ENCODE peak calls at places on chromosomes 5 and 9, in five cellular contexts. C is effector memory CD4-positive, alpha-beta T cell; P is heart right ventricle; T is colonic mucosa; F is lower lobe of right lung. Z is an unnamed sample. For H3K9me3, the result is how much of the 10 kb centered on the place peaks cover.

GRCh38 chr5:62931551-62931950 is 352.9 kb downstream of the LRRC70 start:
- DNase-seq in C (no peak), P (no peak), T (no peak), F (no peak), Z (no peak)

GRCh38 chr5:149849990-149850910 is 94.3 kb downstream of the PDE6A start:
- DNase-seq in C (no peak), P (no peak), T (peak), F (no peak), Z (no peak)

GRCh38 chr5:78533356-78533755 is 115.2 kb downstream of the LHFPL2 start:
- DNase-seq in C (no peak), P (no peak), T (no peak), F (no peak), Z (no peak)

GRCh38 chr5:122413722-122414121 is 101.7 kb downstream of the SNCAIP start:
- DNase-seq in C (no peak), P (no peak), T (no peak), F (no peak), Z (no peak)

GRCh38 chr9:121744002-121744686 is 92.7 kb downstream of the DAB2IP start:
- DNase-seq in C (no peak), P (peak), T (peak), F (no peak), Z (no peak)

GRCh38 chr5:16976625-16977008 is 40.5 kb upstream of the MYO10 start:
- DNase-seq in C (no peak), P (no peak), T (no peak), F (no peak), Z (no peak)

GRCh38 chr5:179886190-179886589 is 21.5 kb downstream of the TBC1D9B start:
- DNase-seq in C (no peak), P (no peak), T (no peak), F (no peak), Z (no peak)

GRCh38 chr5:133365326-133365725 is 247.0 kb downstream of the FSTL4 start:
- DNase-seq in C (no peak), P (no peak), T (no peak), F (no peak), Z (no peak)

GRCh38 chr5:133247881-133248642 is 196.2 kb downstream of the HSPA4 start:
- DNase-seq in C (no peak), P (no peak), T (peak), F (peak), Z (no peak)

GRCh38 chr5:151315998-151316597 is 12.5 kb upstream of the SLC36A3 start:
- DNase-seq in C (no peak), P (peak), T (peak), F (peak), Z (peak)

GRCh38 chr9:27664136-27664819 is 91.0 kb upstream of the C9orf72 start:
- DNase-seq in C (no peak), P (no peak), T (peak), F (no peak), Z (no peak)

GRCh38 chr9:128494108-128494742 is 10.3 kb upstream of the GLE1 start:
- DNase-seq in C (no peak), P (peak), T (peak), F (peak), Z (no peak)

GRCh38 chr5:141933151-141933550 is 9.5 kb downstream of the DELE1 start:
- DNase-seq in C (no peak), P (no peak), T (no peak), F (no peak), Z (no peak)

GRCh38 chr9:127396253-127396807 is 639 bp upstream of the SLC2A8 start:
- DNase-seq in C (no peak), P (no peak), T (no peak), F (no peak), Z (no peak)

GRCh38 chr5:161686881-161687280 is 1.4 kb downstream of the GABRA6 start:
- DNase-seq in C (no peak), P (no peak), T (no peak), F (no peak), Z (no peak)

GRCh38 chr5:37738057-37738691 is 101.7 kb downstream of the GDNF start:
- DNase-seq in C (no peak), P (no peak), T (no peak), F (no peak), Z (peak)

GRCh38 chr5:17803976-17804375 is 169.7 kb downstream of the TAF11L14 start:
- DNase-seq in C (no peak), P (no peak), T (no peak), F (no peak), Z (no peak)

GRCh38 chr5:73648490-73648889 is 22.5 kb downstream of the ARHGEF28 start:
- DNase-seq in C (no peak), P (no peak), T (no peak), F (no peak), Z (no peak)

GRCh38 chr5:53069626-53070025 is 39.9 kb downstream of the MOCS2 start:
- DNase-seq in C (no peak), P (no peak), T (no peak), F (no peak), Z (no peak)

GRCh38 chr9:89519393-89519805 is 21.5 kb upstream of the SEMA4D start:
- DNase-seq in C (no peak), P (no peak), T (no peak), F (no peak), Z (peak)

GRCh38 chr5:4676934-4677333 is 463.2 kb upstream of the ADAMTS16 start:
- DNase-seq in C (no peak), P (no peak), T (no peak), F (no peak), Z (no peak)

GRCh38 chr5:157324237-157324636 is 58.3 kb downstream of the CYFIP2 start:
- DNase-seq in C (no peak), P (no peak), T (no peak), F (no peak), Z (no peak)
- H3K27ac ChIP-seq in C (no peak), P (no peak), T (no peak), F (no peak), Z (no peak)

DNA sequence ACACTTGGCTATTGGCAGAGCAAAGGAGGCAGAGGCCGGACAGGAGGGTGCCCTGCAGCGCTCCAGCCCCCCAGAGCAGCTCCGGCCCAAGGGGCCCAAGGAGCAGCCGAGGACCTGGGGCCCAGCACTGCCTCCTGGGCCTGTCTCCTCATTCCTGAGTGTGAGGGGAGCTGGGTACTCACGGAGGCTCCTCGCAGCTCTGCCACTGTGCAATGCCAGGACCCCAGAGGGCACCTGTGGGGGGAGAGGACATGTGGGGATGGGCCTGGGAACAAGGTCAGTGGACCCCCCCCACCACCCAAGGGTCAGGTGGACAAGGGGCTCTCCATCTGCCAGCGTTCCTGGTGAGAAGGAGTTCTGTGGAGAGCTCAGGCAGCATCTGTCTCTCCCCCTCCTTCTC is 192.6 kb upstream of the PPP1R26 start:
- DNase-seq in C (no peak), P (no peak), T (no peak), F (peak), Z (no peak)
- H3K9me3 ChIP-seq in C (under half), P (under half), T (under half), F (under half), Z (under half)

GRCh38 chr9:113426701-113427100 is 16.2 kb downstream of the C9orf43 start:
- DNase-seq in C (no peak), P (no peak), T (no peak), F (no peak), Z (no peak)
- H3K27ac ChIP-seq in C (no peak), P (no peak), T (no peak), F (no peak), Z (no peak)

GRCh38 chr9:96741771-96742170 is 36.1 kb downstream of the ZNF510 start:
- DNase-seq in C (no peak), P (no peak), T (no peak), F (no peak), Z (no peak)

GRCh38 chr9:96738147-96739027 is 39.5 kb downstream of the ZNF510 start:
- DNase-seq in C (no peak), P (no peak), T (no peak), F (no peak), Z (no peak)
- H3K9me3 ChIP-seq in C (under half), P (under half), T (under half), F (half or more), Z (half or more)

GRCh38 chr5:1110260-1110929 is 1.5 kb downstream of the SLC12A7 start:
- DNase-seq in C (no peak), P (no peak), T (peak), F (no peak), Z (no peak)

GRCh38 chr5:1108008-1108864 is 3.6 kb downstream of the SLC12A7 start:
- DNase-seq in C (no peak), P (no peak), T (no peak), F (no peak), Z (no peak)

GRCh38 chr5:1110930-1111726 is 735 bp downstream of the SLC12A7 start:
- DNase-seq in C (no peak), P (peak), T (no peak), F (peak), Z (peak)

GRCh38 chr5:1108865-1109174 is 3.0 kb downstream of the SLC12A7 start:
- DNase-seq in C (no peak), P (no peak), T (no peak), F (no peak), Z (no peak)

GRCh38 chr5:1109542-1110259 is 2.2 kb downstream of the SLC12A7 start:
- DNase-seq in C (no peak), P (no peak), T (no peak), F (no peak), Z (no peak)
- H3K27ac ChIP-seq in C (peak), P (peak), T (peak), F (peak), Z (peak)

DNA sequence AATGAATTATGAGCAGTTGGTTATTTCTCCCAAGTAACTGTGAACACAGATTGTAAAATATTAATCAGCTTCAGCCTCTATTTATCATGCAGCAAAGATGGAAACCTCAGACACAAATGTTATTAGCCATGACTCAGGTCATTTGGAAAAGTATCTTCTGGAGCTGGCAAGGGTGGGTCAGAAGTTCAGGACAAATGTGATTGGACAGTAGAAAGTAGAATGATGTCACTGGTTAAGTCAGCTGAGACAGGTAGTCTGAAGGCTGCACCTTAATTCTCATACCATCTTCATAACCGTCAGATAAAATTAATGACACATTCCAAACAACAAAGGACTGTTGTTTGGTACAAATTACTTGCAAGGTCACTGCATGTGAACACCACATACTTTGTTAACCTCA is 140.2 kb downstream of the EMB start:
- DNase-seq in C (no peak), P (no peak), T (no peak), F (no peak), Z (no peak)
- H3K9me3 ChIP-seq in C (under half), P (under half), T (under half), F (under half), Z (under half)

GRCh38 chr5:157730900-157731271 is 334 bp upstream of the THG1L start:
- DNase-seq in C (no peak), P (no peak), T (no peak), F (no peak), Z (no peak)
- H3K27ac ChIP-seq in C (peak), P (peak), T (peak), F (peak), Z (peak)

DNA sequence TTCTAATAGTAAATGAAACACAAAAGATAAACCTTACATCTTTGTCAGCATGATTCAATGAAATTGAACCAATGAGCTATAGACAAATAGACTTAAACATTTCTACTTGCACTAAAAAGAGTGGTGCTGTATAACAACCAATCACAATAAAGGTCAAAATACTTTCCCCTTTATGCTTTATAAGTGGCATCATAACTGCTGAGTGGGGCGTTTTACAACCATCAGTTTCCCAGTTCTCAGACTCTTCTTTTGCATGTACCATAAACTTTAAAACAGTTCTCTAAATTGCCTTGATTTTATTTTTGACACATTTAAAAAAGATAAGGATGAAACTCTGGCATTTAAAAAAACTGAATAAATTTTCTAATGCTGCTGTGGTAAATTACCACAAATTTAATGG is 356.2 kb downstream of the NNT start:
- DNase-seq in C (no peak), P (no peak), T (no peak), F (no peak), Z (no peak)
- H3K9me3 ChIP-seq in C (under half), P (under half), T (under half), F (under half), Z (under half)

GRCh38 chr5:72191404-72191803 is 84.1 kb downstream of the MAP1B start:
- DNase-seq in C (no peak), P (no peak), T (no peak), F (no peak), Z (no peak)

GRCh38 chr5:72197393-72197792 is 90.1 kb downstream of the MAP1B start:
- DNase-seq in C (no peak), P (no peak), T (no peak), F (no peak), Z (no peak)

GRCh38 chr5:72199681-72200080 is 92.4 kb downstream of the MAP1B start:
- DNase-seq in C (no peak), P (no peak), T (no peak), F (no peak), Z (no peak)

GRCh38 chr5:72194846-72195245 is 87.6 kb downstream of the MAP1B start:
- DNase-seq in C (no peak), P (no peak), T (no peak), F (no peak), Z (peak)

DNA sequence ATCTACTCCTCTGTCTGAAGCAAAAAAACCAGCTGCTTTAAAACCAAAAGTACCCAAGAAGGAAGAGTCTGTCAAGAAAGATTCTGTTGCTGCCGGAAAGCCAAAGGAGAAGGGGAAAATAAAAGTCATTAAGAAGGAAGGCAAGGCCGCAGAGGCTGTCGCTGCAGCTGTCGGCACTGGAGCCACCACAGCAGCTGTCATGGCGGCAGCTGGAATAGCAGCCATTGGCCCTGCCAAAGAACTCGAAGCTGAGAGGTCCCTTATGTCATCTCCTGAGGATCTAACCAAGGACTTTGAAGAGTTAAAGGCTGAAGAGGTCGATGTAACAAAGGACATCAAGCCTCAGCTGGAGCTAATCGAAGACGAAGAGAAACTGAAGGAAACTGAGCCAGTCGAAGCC is 88.3 kb downstream of the MAP1B start:
- DNase-seq in C (no peak), P (no peak), T (no peak), F (no peak), Z (no peak)
- H3K27ac ChIP-seq in C (no peak), P (no peak), T (no peak), F (no peak), Z (no peak)

GRCh38 chr5:165404917-165405316 is 1899.5 kb downstream of the MAT2B start:
- DNase-seq in C (no peak), P (no peak), T (no peak), F (no peak), Z (no peak)
- H3K9me3 ChIP-seq in C (under half), P (under half), T (under half), F (under half), Z (under half)